ENCODE peak calls at places on chromosomes 7 and 10, in five cellular contexts. H is heart left ventricle, W is A549, I is HCT116, L is mesendoderm. D is an unnamed sample.
A peak's percentile ranks its signal among the peaks of the same experiment; 100 is the strongest.

GRCh38 chr10:24988831-24989769 is 26.9 kb downstream of the ENKUR start:
- DNase-seq in I (no peak), W (no peak), H (no peak), L (peak; percentile 2), D (no peak)

GRCh38 chr10:73968101-73968515 is 29.8 kb upstream of the VCL start:
- DNase-seq in I (no peak), L (peak; percentile 75), H (no peak), W (peak; percentile 29), D (no peak)

GRCh38 chr10:125781374-125781773 is 5.8 kb upstream of the MMP21 start:
- DNase-seq in W (no peak), I (no peak), H (no peak), L (no peak), D (no peak)

GRCh38 chr7:20350518-20350951 is 19.8 kb downstream of the ITGB8 start:
- DNase-seq in I (no peak), W (no peak), H (no peak), L (peak; percentile 28), D (no peak)

GRCh38 chr10:72170263-72170662 is 45.5 kb upstream of the ANAPC16 start:
- DNase-seq in L (peak; percentile 27), W (peak; percentile 95), I (peak; percentile 77), H (no peak), D (no peak)

GRCh38 chr10:48931188-48931587 is 8.5 kb downstream of the LRRC18 start:
- DNase-seq in I (no peak), W (no peak), L (peak; percentile 77), H (no peak), D (no peak)

GRCh38 chr10:75712241-75712880 is 280.9 kb downstream of the LRMDA start:
- DNase-seq in I (no peak), H (no peak), L (no peak), W (no peak), D (no peak)

GRCh38 chr10:110498087-110498981 is 627 bp downstream of the DUSP5 start:
- DNase-seq in W (peak; percentile 56), H (peak; percentile 64), L (peak; percentile 67), I (no peak), D (no peak)

GRCh38 chr10:112775347-112775746 is 174.7 kb upstream of the TCF7L2 start:
- DNase-seq in I (no peak), W (peak; percentile 13), H (no peak), L (peak; percentile 32), D (no peak)

GRCh38 chr7:88546808-88547207 is 212.7 kb upstream of the ZNF804B start:
- DNase-seq in W (peak; percentile 54), I (peak; percentile 58), H (no peak), L (peak; percentile 80), D (peak; percentile 37)

GRCh38 chr10:113005380-113005779 is 55.3 kb downstream of the TCF7L2 start:
- DNase-seq in W (no peak), I (no peak), L (no peak), H (no peak), D (no peak)

GRCh38 chr10:80500572-80501380 is 36.9 kb upstream of the SH2D4B start:
- DNase-seq in I (no peak), W (peak; percentile 21), L (peak; percentile 53), H (peak; percentile 72), D (no peak)

GRCh38 chr7:116231543-116232401 is 21.4 kb downstream of the TES start:
- DNase-seq in H (no peak), L (peak; percentile 72), W (peak; percentile 58), I (no peak), D (no peak)

GRCh38 chr7:116230191-116231005 is 20.1 kb downstream of the TES start:
- DNase-seq in H (no peak), W (no peak), I (no peak), L (no peak), D (no peak)

GRCh38 chr7:116227678-116228239 is 17.4 kb downstream of the TES start:
- DNase-seq in L (no peak), I (no peak), W (no peak), H (no peak), D (no peak)

GRCh38 chr7:116228241-116228640 is 17.9 kb downstream of the TES start:
- DNase-seq in I (no peak), H (no peak), W (no peak), L (no peak), D (no peak)

GRCh38 chr7:116229359-116229758 is 19.0 kb downstream of the TES start:
- DNase-seq in I (no peak), L (no peak), H (no peak), W (no peak), D (no peak)
- H3K4me1 ChIP-seq in I (peaks cover 68% of the 10 kb centered on the region), L (peaks cover 8% of the 10 kb centered on the region), H (peaks cover 49% of the 10 kb centered on the region), W (peaks cover 73% of the 10 kb centered on the region), D (peaks cover 2% of the 10 kb centered on the region)

GRCh38 chr7:117010375-117011133 is 57.3 kb downstream of the ST7 start:
- DNase-seq in I (no peak), W (no peak), H (no peak), L (no peak), D (no peak)
- H3K4me3 ChIP-seq in I (no peak overlapping the region), W (no peak overlapping the region), H (no peak overlapping the region), L (no peak overlapping the region), D (no peak overlapping the region)

GRCh38 chr7:93054975-93055374 is 62.8 kb downstream of the SAMD9 start:
- DNase-seq in W (no peak), L (no peak), H (no peak), I (no peak), D (no peak)

GRCh38 chr7:93053209-93053945 is 64.4 kb downstream of the SAMD9 start:
- DNase-seq in H (no peak), L (no peak), W (no peak), I (no peak), D (no peak)

GRCh38 chr7:93055543-93056107 is 62.2 kb downstream of the SAMD9 start:
- DNase-seq in H (no peak), I (no peak), W (peak; percentile 36), L (peak; percentile 40), D (no peak)

GRCh38 chr7:93051660-93052059 is 66.1 kb downstream of the SAMD9 start:
- DNase-seq in H (no peak), I (no peak), W (no peak), L (no peak), D (no peak)

DNA sequence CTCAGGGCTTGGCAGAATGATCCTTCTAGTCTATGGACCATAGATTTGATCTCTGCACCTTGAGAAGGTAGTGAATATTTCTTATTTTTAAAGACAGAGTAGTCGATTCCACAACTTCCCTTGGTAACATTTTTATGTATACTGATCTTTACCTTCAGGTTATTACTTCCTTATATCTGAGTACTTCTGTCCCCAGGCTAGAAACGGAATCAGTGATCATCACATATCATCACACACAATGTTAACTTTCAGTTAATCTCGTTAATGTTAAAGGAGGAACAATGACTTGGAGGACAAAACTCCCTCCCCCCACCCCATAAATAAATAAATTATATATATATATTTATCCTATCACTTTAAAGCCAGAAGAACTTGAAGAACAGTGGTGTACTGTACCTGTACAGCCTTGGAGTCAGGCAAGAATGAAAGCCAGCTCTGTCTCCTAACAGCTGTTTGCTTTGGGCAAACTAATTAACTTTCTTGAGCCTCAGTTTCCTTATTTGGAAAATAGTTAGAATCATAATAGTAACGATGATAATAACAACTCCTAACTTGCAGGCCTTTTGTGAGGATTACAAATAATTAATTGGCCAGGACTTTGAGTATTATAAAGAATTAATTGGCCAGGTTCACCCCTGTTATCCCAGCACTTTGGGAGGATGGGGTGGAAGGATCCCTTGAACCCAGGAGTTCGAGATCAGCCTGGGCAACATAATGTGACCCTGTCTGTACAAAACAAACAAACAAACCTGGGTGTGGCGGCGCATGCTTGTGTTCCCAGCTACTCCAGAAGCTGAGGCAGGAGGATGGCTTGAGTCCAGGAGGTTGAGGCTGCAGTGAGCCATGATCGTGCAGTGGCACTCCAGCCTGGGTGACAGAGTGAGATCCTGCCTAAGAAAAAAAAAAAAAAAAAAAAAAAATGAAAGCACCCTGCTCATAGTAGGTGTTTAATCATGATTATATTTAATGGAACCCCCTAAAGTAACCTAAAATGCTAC is 63.5 kb downstream of the SAMD9 start:
- DNase-seq in L (no peak), W (no peak), H (no peak), I (no peak), D (no peak)
- H3K27ac ChIP-seq in L (no peak overlapping the region), W (no peak overlapping the region), H (no peak overlapping the region), I (no peak overlapping the region), D (no peak overlapping the region)

GRCh38 chr7:142439739-142440138 is 181.9 kb upstream of the PRSS58 start:
- DNase-seq in L (no peak), I (no peak), W (no peak), H (no peak), D (no peak)
- H3K4me1 ChIP-seq in L (no peaks in the 10 kb centered on the region), I (peaks cover 41% of the 10 kb centered on the region), W (peaks cover 10% of the 10 kb centered on the region), H (no peaks in the 10 kb centered on the region), D (peaks cover 3% of the 10 kb centered on the region)

GRCh38 chr7:74462707-74463100 is 9.0 kb downstream of the GTF2IRD1 start:
- DNase-seq in L (no peak), I (no peak), H (no peak), W (no peak), D (no peak)
- H3K4me3 ChIP-seq in L (no peak overlapping the region), I (no peak overlapping the region), H (no peak overlapping the region), W (no peak overlapping the region), D (no peak overlapping the region)

GRCh38 chr10:6046458-6047325 is 15.5 kb downstream of the IL2RA start:
- DNase-seq in H (no peak), L (no peak), I (no peak), W (no peak), D (no peak)
- H3K27ac ChIP-seq in H (no peak overlapping the region), L (no peak overlapping the region), I (no peak overlapping the region), W (no peak overlapping the region), D (no peak overlapping the region)

D was measured in iPS DF 6.9.